ENCODE peak calls at places on chromosomes 3 and 15, in five cellular contexts. A is H9, Q is neuronal stem cell, H is H1, O is mesenchymal stem cell. W is an unnamed sample.

GRCh38 chr3:187902041-187902471 is 156.8 kb upstream of the BCL6 start:
- DNase-seq in A (no peak), Q (no peak), H (no peak), O (no peak), W (no peak)

GRCh38 chr15:36960947-36961227 is 139.5 kb downstream of the MEIS2 start:
- DNase-seq in A (no peak), Q (no peak), H (no peak), O (no peak), W (no peak)

GRCh38 chr3:178646205-178646604 is 110.0 kb downstream of the KCNMB2 start:
- DNase-seq in A (no peak), Q (no peak), H (no peak), O (peak; percentile 3), W (no peak)

GRCh38 chr3:144636833-144637232 is 665.2 kb downstream of the DIPK2A start:
- DNase-seq in A (peak; percentile 68), Q (no peak), H (peak; percentile 9), O (peak; percentile 8), W (peak; percentile 7)

GRCh38 chr3:138842483-138843188 is 7.9 kb upstream of the PIK3CB start:
- DNase-seq in A (no peak), Q (no peak), H (no peak), O (no peak), W (peak; percentile 45)

GRCh38 chr3:168197162-168197561 is 101.4 kb upstream of the GOLIM4 start:
- DNase-seq in A (no peak), Q (no peak), H (no peak), O (no peak), W (no peak)

GRCh38 chr3:46993986-46994385 is 14.5 kb downstream of the NBEAL2 start:
- DNase-seq in A (no peak), Q (no peak), H (no peak), O (no peak), W (no peak)

GRCh38 chr3:193029800-193030199 is 112.1 kb upstream of the MB21D2 start:
- DNase-seq in A (no peak), Q (no peak), H (no peak), O (no peak), W (no peak)

GRCh38 chr15:77013786-77014136 is 18.8 kb downstream of the PSTPIP1 start:
- DNase-seq in A (no peak), Q (no peak), H (no peak), O (no peak), W (no peak)

GRCh38 chr3:47086071-47086470 is 77.8 kb downstream of the SETD2 start:
- DNase-seq in A (no peak), Q (no peak), H (no peak), O (no peak), W (no peak)

GRCh38 chr3:123085293-123085949 is 18.6 kb downstream of the PDIA5 start:
- DNase-seq in A (no peak), Q (no peak), H (no peak), O (peak; percentile 60), W (no peak)

GRCh38 chr3:123084738-123085237 is 18.0 kb downstream of the PDIA5 start:
- DNase-seq in A (peak; percentile 10), Q (no peak), H (no peak), O (peak; percentile 76), W (no peak)

GRCh38 chr3:123082370-123083065 is 15.7 kb downstream of the PDIA5 start:
- DNase-seq in A (no peak), Q (no peak), H (no peak), O (no peak), W (no peak)

GRCh38 chr3:123083446-123084124 is 16.8 kb downstream of the PDIA5 start:
- DNase-seq in A (no peak), Q (no peak), H (no peak), O (no peak), W (no peak)

DNA sequence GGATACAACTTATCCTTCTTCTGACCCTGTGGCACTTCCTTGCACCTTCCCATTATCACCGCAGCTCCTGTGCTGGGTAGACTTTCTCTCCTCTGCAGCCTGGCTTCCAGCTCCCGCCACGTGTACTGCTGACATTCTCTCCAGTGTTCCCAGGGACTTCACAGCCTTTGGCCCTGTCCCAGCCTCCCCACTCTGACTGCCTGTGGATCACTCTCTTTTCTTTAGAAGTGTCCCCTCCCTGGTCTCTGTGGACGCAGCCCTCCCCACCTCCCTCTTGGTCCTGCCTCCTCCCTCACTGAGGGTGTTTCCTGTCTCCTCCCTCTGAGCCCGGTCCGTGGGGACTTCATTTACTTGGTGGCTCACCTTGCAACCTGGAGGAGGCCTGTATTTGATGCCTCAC is 17.4 kb downstream of the PDIA5 start:
- DNase-seq in A (peak; percentile 31), Q (no peak), H (no peak), O (peak; percentile 51), W (no peak)
- H2BK12ac ChIP-seq in A (no peak overlapping the region), Q (peak overlapping the region; percentile 59), H (no peak overlapping the region), O (peak overlapping the region; percentile 44), W (no peak overlapping the region)

GRCh38 chr3:110261141-110261540 is 810.5 kb upstream of the NECTIN3 start:
- DNase-seq in A (no peak), Q (no peak), H (no peak), O (no peak), W (no peak)
- H2AK5ac ChIP-seq in A (no peak overlapping the region), Q (no peak overlapping the region), H (no peak overlapping the region), O (no peak overlapping the region), W (no peak overlapping the region)

DNA sequence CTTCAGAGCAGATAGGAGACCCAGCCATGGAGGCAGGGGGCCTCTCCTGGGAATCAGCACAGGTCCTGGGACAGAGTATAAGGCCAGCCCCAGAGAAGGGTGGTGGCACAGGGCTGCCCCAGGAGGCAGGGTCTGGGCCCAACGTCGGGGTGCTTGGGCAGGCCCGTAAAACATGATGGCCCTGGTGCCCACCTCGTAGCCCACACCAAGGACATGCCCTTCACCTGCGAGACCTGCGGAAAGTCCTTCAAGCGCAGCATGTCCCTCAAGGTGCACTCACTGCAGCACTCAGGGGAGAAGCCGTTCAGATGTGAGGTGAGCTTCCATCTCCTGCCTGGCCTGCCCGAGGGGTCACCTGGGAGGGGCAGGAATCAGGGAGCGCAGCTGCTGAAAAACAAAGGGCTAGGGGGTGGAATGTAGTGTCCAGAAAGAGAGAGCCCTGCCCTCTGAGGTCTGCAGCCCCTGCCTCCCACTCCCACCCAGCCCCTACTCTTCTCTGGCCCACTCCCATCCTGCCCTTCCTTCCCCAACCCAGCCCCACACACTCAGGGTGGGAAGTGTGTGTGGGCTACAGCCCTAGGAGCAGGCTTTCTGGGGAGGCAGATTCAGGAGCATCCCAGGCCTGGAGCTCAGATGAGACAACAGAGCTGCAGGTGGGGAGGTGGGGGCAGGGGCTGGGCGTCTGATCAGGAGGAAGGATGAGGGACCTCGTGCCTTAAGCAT is 9.5 kb downstream of the ZBTB47 start:
- DNase-seq in A (no peak), Q (no peak), H (no peak), O (no peak), W (no peak)
- H2BK12ac ChIP-seq in A (no peak overlapping the region), Q (no peak overlapping the region), H (no peak overlapping the region), O (no peak overlapping the region), W (no peak overlapping the region)

GRCh38 chr15:78084359-78084750 is 6.8 kb upstream of the TBC1D2B start:
- DNase-seq in A (no peak), Q (no peak), H (no peak), O (no peak), W (no peak)

GRCh38 chr15:78082743-78083110 is 5.2 kb upstream of the TBC1D2B start:
- DNase-seq in A (no peak), Q (no peak), H (no peak), O (no peak), W (no peak)

GRCh38 chr15:78083186-78083585 is 5.7 kb upstream of the TBC1D2B start:
- DNase-seq in A (no peak), Q (no peak), H (no peak), O (no peak), W (no peak)

GRCh38 chr15:78082106-78082742 is 4.7 kb upstream of the TBC1D2B start:
- DNase-seq in A (no peak), Q (no peak), H (no peak), O (peak; percentile 92), W (peak; percentile 54)

GRCh38 chr15:78083687-78084358 is 6.3 kb upstream of the TBC1D2B start:
- DNase-seq in A (no peak), Q (no peak), H (no peak), O (peak; percentile 16), W (no peak)
- H2AK5ac ChIP-seq in A (no peak overlapping the region), Q (no peak overlapping the region), H (no peak overlapping the region), O (no peak overlapping the region), W (no peak overlapping the region)

GRCh38 chr3:59289836-59290235 is 240.0 kb upstream of the CFAP20DC start:
- DNase-seq in A (no peak), Q (no peak), H (no peak), O (no peak), W (no peak)

GRCh38 chr3:59290358-59290757 is 240.5 kb upstream of the CFAP20DC start:
- DNase-seq in A (no peak), Q (no peak), H (no peak), O (no peak), W (no peak)

GRCh38 chr3:59286791-59287531 is 237.1 kb upstream of the CFAP20DC start:
- DNase-seq in A (no peak), Q (no peak), H (no peak), O (peak; percentile 90), W (peak; percentile 37)
- H2BK12ac ChIP-seq in A (no peak overlapping the region), Q (no peak overlapping the region), H (no peak overlapping the region), O (no peak overlapping the region), W (no peak overlapping the region)

DNA sequence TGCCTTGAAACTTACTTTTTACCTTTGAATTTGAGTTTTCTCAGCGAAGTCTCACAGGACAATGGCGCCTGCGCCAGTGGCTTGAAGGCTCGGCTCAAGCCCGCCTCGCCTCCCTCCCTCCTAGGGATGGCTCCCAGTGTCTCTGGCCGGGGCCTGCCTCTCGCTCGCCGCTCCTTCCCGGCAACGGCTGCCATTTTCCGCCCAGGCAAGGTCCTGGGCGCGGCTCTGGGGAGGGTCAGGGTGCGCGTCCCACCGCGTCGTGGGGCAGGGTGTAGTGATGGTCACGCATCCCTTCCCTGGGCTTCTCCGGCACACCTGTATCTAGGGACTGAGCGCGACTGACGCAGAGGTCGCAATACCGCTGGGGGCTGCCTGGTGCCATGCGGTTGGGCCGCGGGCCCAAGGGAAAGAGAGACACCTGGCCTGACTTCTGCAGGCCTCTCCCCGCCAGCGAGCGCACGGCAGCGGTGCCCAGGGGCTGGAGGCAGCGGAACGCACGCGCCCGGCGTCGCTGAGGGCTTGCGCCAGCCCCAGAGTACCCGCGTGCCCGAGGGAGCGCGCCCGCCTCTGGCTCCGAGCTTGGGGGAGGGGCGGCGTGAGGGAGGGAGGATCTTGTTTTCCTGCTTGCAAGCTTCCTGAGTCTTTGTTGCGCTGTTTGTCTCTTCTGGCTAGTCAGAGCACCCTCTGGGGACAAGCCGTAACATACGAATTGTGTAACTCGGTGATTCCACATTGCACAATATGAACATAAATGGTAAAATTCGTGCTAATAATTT is 20.7 kb upstream of the FEM1B start:
- DNase-seq in A (peak; percentile 96), Q (peak; percentile 77), H (peak; percentile 88), O (peak; percentile 88), W (peak; percentile 94)
- H2AK5ac ChIP-seq in A (no peak overlapping the region), Q (no peak overlapping the region), H (peak overlapping the region; percentile 88), O (no peak overlapping the region), W (peak overlapping the region; percentile 2)

GRCh38 chr3:128647307-128647706 is 3.3 kb downstream of the RPN1 start:
- DNase-seq in A (no peak), Q (no peak), H (no peak), O (no peak), W (no peak)
- H2BK12ac ChIP-seq in A (no peak overlapping the region), Q (no peak overlapping the region), H (no peak overlapping the region), O (no peak overlapping the region), W (no peak overlapping the region)

GRCh38 chr3:115156255-115156654 is 9.2 kb upstream of the ZBTB20 start:
- DNase-seq in A (no peak), Q (no peak), H (no peak), O (no peak), W (no peak)
- H2AK5ac ChIP-seq in A (no peak overlapping the region), Q (no peak overlapping the region), H (no peak overlapping the region), O (no peak overlapping the region), W (no peak overlapping the region)

W was measured in trophoblast cell.